ENCODE peak calls at places on chromosomes 2 and 18, in six cellular contexts. R, N, I, B, H and D are unnamed samples.

GRCh38 chr2:41413813-41414485 is 633.9 kb upstream of the PKDCC start:
- DNase-seq in R (no peak), N (no peak), I (no peak), B (no peak), H (no peak), D (no peak)

GRCh38 chr2:29317801-29318485 is 202.7 kb downstream of the CLIP4 start:
- DNase-seq in R (no peak), N (no peak), I (no peak), B (no peak), H (no peak), D (peak)

GRCh38 chr18:77084757-77085035 is 47.9 kb downstream of the MBP start:
- DNase-seq in R (no peak), N (no peak), I (no peak), B (no peak), H (no peak), D (no peak)

GRCh38 chr18:73766915-73767314 is 380.7 kb downstream of the FBXO15 start:
- DNase-seq in R (no peak), N (no peak), I (no peak), B (no peak), H (no peak), D (no peak)

GRCh38 chr2:113157108-113157896 is 16.5 kb upstream of the PSD4 start:
- DNase-seq in R (no peak), N (peak), I (peak), B (no peak), H (peak), D (peak)

GRCh38 chr2:98867539-98868309 is 68.3 kb downstream of the CRACDL start:
- DNase-seq in R (no peak), N (peak), I (peak), B (no peak), H (no peak), D (peak)

GRCh38 chr2:108965540-108966299 is 23.3 kb downstream of the EDAR start:
- DNase-seq in R (no peak), N (peak), I (no peak), B (no peak), H (no peak), D (no peak)

GRCh38 chr2:234422895-234423505 is 73.9 kb downstream of the ARL4C start:
- DNase-seq in R (no peak), N (peak), I (no peak), B (no peak), H (no peak), D (peak)

GRCh38 chr2:227942021-227942420 is 70.6 kb downstream of the DAW1 start:
- DNase-seq in R (no peak), N (no peak), I (peak), B (no peak), H (no peak), D (peak)

GRCh38 chr18:32271649-32272324 is 81.9 kb downstream of the MEP1B start:
- DNase-seq in R (no peak), N (peak), I (peak), B (no peak), H (peak), D (peak)

GRCh38 chr2:223072826-223073225 is 20.8 kb downstream of the KCNE4 start:
- DNase-seq in R (no peak), N (no peak), I (no peak), B (no peak), H (no peak), D (no peak)

GRCh38 chr18:50560681-50561629 is 1.1 kb downstream of the MAPK4 start:
- DNase-seq in R (peak), N (peak), I (no peak), B (peak), H (peak), D (no peak)

GRCh38 chr2:223099561-223099960 is 47.6 kb downstream of the KCNE4 start:
- DNase-seq in R (no peak), N (no peak), I (no peak), B (no peak), H (no peak), D (no peak)

GRCh38 chr18:62566199-62566598 is 43.4 kb downstream of the ZCCHC2 start:
- DNase-seq in R (no peak), N (peak), I (peak), B (peak), H (peak), D (no peak)

GRCh38 chr2:177872286-177872685 is 200.3 kb downstream of the PDE11A start:
- DNase-seq in R (no peak), N (no peak), I (peak), B (no peak), H (no peak), D (no peak)

GRCh38 chr18:49368876-49369440 is 91.5 kb downstream of the DYM start:
- DNase-seq in R (no peak), N (peak), I (no peak), B (peak), H (peak), D (no peak)

GRCh38 chr2:157672129-157672528 is 43.5 kb upstream of the ACVR1C start:
- DNase-seq in R (no peak), N (no peak), I (no peak), B (no peak), H (no peak), D (peak)

GRCh38 chr18:76380791-76381405 is 114.1 kb downstream of the ZNF516 start:
- DNase-seq in R (no peak), N (no peak), I (peak), B (no peak), H (peak), D (no peak)

GRCh38 chr2:234701421-234701820 is 204.5 kb upstream of the ARL4C start:
- DNase-seq in R (no peak), N (no peak), I (no peak), B (no peak), H (no peak), D (no peak)

GRCh38 chr2:224983719-224984388 is 58.4 kb downstream of the DOCK10 start:
- DNase-seq in R (no peak), N (no peak), I (peak), B (no peak), H (no peak), D (no peak)

GRCh38 chr2:240565267-240566202 is 2.7 kb upstream of the RNPEPL1 start:
- DNase-seq in R (peak), N (peak), I (peak), B (peak), H (no peak), D (peak)

GRCh38 chr18:22342625-22343024 is 75.1 kb downstream of the CTAGE1 start:
- DNase-seq in R (peak), N (peak), I (peak), B (peak), H (no peak), D (peak)

GRCh38 chr2:25251461-25252273 is 83.3 kb upstream of the POMC start:
- DNase-seq in R (peak), N (peak), I (peak), B (peak), H (no peak), D (peak)

GRCh38 chr18:52242711-52243110 is 97.3 kb upstream of the DCC start:
- DNase-seq in R (no peak), N (no peak), I (peak), B (no peak), H (no peak), D (peak)

GRCh38 chr2:236754234-236754924 is 184.8 kb downstream of the ACKR3 start:
- DNase-seq in R (no peak), N (no peak), I (no peak), B (no peak), H (peak), D (no peak)

GRCh38 chr2:137185378-137186078 is 420.2 kb downstream of the THSD7B start:
- DNase-seq in R (no peak), N (no peak), I (peak), B (no peak), H (no peak), D (peak)

GRCh38 chr2:12076810-12077209 is 330.4 kb downstream of the LPIN1 start:
- DNase-seq in R (no peak), N (no peak), I (no peak), B (no peak), H (no peak), D (no peak)

GRCh38 chr2:26245810-26246209 is 1.1 kb downstream of the HADHB start:
- DNase-seq in R (no peak), N (peak), I (peak), B (no peak), H (no peak), D (no peak)

GRCh38 chr2:186911551-186912085 is 62.6 kb upstream of the ZSWIM2 start:
- DNase-seq in R (no peak), N (no peak), I (no peak), B (no peak), H (no peak), D (no peak)

GRCh38 chr2:156436477-156437085 is 402 bp downstream of the GPD2 start:
- DNase-seq in R (no peak), N (peak), I (peak), B (peak), H (peak), D (peak)

GRCh38 chr2:44495544-44495943 is 133.8 kb downstream of the CAMKMT start:
- DNase-seq in R (no peak), N (no peak), I (no peak), B (no peak), H (no peak), D (no peak)

GRCh38 chr2:42858140-42859005 is 66.0 kb upstream of the HAAO start:
- DNase-seq in R (no peak), N (no peak), I (no peak), B (no peak), H (peak), D (no peak)

GRCh38 chr2:200966770-200967169 is 3.3 kb upstream of the ORC2 start:
- DNase-seq in R (no peak), N (peak), I (peak), B (no peak), H (no peak), D (peak)

GRCh38 chr18:36108601-36109000 is 20.5 kb downstream of the SLC39A6 start:
- DNase-seq in R (no peak), N (no peak), I (no peak), B (no peak), H (no peak), D (peak)

GRCh38 chr2:36572054-36572751 is 25.8 kb downstream of the FEZ2 start:
- DNase-seq in R (no peak), N (no peak), I (no peak), B (no peak), H (peak), D (no peak)

GRCh38 chr18:71036783-71037182 is 747.9 kb downstream of the SOCS6 start:
- DNase-seq in R (no peak), N (no peak), I (peak), B (no peak), H (no peak), D (peak)

GRCh38 chr2:201950606-201951005 is 83.0 kb upstream of the FZD7 start:
- DNase-seq in R (no peak), N (no peak), I (peak), B (no peak), H (no peak), D (peak)

GRCh38 chr2:60481257-60481656 is 72.2 kb downstream of the BCL11A start:
- DNase-seq in R (no peak), N (no peak), I (no peak), B (no peak), H (no peak), D (no peak)

GRCh38 chr2:101993772-101994171 is 2.0 kb downstream of the IL1R2 start:
- DNase-seq in R (no peak), N (no peak), I (no peak), B (no peak), H (no peak), D (no peak)

GRCh38 chr2:207490441-207490840 is 39.3 kb upstream of the CREB1 start:
- DNase-seq in R (no peak), N (no peak), I (peak), B (no peak), H (no peak), D (no peak)

GRCh38 chr2:213065583-213066444 is 85.6 kb downstream of the IKZF2 start:
- DNase-seq in R (peak), N (peak), I (peak), B (peak), H (peak), D (peak)
- H3K4me3 ChIP-seq in R (peak), N (no peak), I (no peak), B (no peak), H (no peak), D (peak)

GRCh38 chr2:176555781-176556180 is 286.5 kb downstream of the MTX2 start:
- DNase-seq in R (no peak), N (no peak), I (no peak), B (no peak), H (no peak), D (peak)
- H3K4me3 ChIP-seq in R (no peak), N (no peak), I (no peak), B (no peak), H (no peak), D (no peak)

DNA sequence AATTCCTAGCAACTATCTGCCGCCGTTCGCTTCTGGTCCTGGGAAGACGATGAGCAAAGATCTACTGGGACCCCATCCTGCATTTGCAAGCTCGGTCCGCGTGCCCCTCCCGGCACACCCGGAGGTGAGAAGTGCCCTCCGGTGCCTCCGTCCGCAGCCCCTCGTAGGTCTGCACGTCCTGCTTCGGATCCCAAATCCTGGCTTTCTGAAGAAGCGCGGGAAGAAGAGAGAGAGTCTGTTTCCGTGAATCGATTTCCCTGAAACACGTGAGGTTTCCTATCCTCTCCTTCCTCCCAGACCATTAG is 5.0 kb upstream of the OSR1 start:
- DNase-seq in R (no peak), N (no peak), I (no peak), B (no peak), H (peak), D (no peak)
- H3K4me3 ChIP-seq in R (peak), N (peak), I (peak), B (peak), H (peak), D (peak)

DNA sequence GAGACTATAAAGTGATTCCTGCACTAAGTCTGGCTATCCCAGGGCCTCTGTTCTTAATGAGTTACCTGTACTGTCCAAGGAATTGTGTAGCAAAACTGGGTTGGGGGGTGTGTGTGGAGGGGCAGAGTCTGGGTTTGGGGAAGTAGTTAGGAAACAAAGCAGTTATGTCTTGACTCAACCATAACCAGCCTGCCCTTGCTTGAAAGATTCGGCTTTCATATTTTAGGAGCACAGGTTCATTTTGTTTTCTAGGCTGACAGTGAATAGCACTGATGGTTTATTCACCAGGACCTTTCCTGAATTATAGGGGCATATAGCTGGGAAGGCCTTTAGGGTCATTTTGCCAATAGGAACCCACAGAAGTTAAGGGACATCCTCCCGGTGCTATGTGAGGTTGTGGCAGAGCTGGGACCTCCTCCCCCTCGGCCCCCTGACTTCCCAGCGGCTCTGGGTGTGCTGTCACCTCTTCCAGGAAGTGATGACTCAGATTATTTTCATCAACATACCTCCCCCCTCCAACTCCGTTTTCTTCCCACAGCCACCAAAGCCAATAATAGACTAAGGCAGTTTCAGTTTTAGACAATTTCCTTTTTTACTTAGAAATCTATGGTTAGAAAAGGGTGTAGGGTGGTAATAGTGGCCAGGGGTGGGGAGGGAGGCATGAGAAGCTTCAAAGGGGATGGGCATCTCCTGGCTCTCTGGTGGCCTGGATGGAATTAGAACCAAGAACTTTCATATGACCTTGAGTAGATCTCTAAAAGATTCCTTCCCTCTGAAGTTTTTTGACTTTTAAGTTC is 44.8 kb downstream of the SETBP1 start:
- DNase-seq in R (peak), N (peak), I (peak), B (peak), H (no peak), D (peak)
- H3K4me3 ChIP-seq in R (no peak), N (no peak), I (peak), B (no peak), H (no peak), D (no peak)

GRCh38 chr2:144509548-144510205 is 10.2 kb downstream of the ZEB2 start:
- DNase-seq in R (no peak), N (no peak), I (peak), B (no peak), H (no peak), D (no peak)

GRCh38 chr2:144510206-144510991 is 9.5 kb downstream of the ZEB2 start:
- DNase-seq in R (peak), N (no peak), I (peak), B (no peak), H (peak), D (no peak)

GRCh38 chr2:144509001-144509545 is 10.8 kb downstream of the ZEB2 start:
- DNase-seq in R (no peak), N (no peak), I (no peak), B (no peak), H (peak), D (no peak)

GRCh38 chr2:144507441-144508161 is 12.3 kb downstream of the ZEB2 start:
- DNase-seq in R (no peak), N (no peak), I (peak), B (no peak), H (no peak), D (no peak)

GRCh38 chr2:144508162-144508765 is 11.7 kb downstream of the ZEB2 start:
- DNase-seq in R (no peak), N (no peak), I (peak), B (no peak), H (no peak), D (no peak)
- H3K4me3 ChIP-seq in R (peak), N (no peak), I (peak), B (peak), H (peak), D (no peak)

GRCh38 chr18:75293591-75293990 is 83.0 kb downstream of the TSHZ1 start:
- DNase-seq in R (no peak), N (no peak), I (no peak), B (no peak), H (no peak), D (peak)

DNA sequence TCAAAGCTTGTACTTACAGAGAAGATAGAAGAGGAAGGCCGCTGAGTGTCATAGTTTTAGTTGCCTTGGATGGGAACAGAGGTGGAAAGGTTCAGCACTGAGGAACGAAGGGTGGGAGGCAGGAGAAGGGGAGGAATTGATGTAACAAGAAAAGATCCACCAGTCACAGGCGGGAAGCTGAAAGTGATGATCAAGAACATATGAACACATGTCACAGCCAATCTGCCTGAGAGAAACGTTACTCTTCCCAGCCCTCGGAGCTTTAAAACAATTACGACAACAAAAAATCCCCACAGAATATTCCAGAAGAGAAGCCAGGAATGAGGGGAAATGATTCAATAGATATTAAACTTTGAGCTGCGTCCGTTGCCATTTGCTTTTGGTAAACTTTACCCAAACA is 87.1 kb downstream of the TSHZ1 start:
- DNase-seq in R (no peak), N (no peak), I (peak), B (no peak), H (no peak), D (no peak)
- H3K4me3 ChIP-seq in R (no peak), N (no peak), I (no peak), B (no peak), H (no peak), D (no peak)

GRCh38 chr2:86631846-86632485 is 8.3 kb upstream of the RNF103 start:
- DNase-seq in R (no peak), N (peak), I (no peak), B (no peak), H (peak), D (no peak)
- H3K4me3 ChIP-seq in R (no peak), N (no peak), I (no peak), B (no peak), H (no peak), D (no peak)